ENCODE peak calls at places on chromosomes 1 and 21, in four cellular contexts. W, X, C and N are unnamed samples.

GRCh38 chr21:45087022-45087823 is 12.8 kb downstream of the ADARB1 start:
- DNase-seq in W (no peak), X (no peak), C (no peak), N (no peak)

GRCh38 chr1:177943999-177944672 is 25.7 kb downstream of the SEC16B start:
- DNase-seq in W (no peak), X (no peak), C (no peak), N (no peak)

GRCh38 chr1:160354388-160354985 is 11.3 kb downstream of the NCSTN start:
- DNase-seq in W (no peak), X (no peak), C (no peak), N (no peak)

GRCh38 chr1:10669570-10669969 is 126.9 kb downstream of the CASZ1 start:
- DNase-seq in W (no peak), X (no peak), C (no peak), N (no peak)

GRCh38 chr21:45166931-45167330 is 92.6 kb downstream of the ADARB1 start:
- DNase-seq in W (no peak), X (no peak), C (no peak), N (no peak)

GRCh38 chr1:236480758-236481436 is 42.9 kb upstream of the LGALS8 start:
- DNase-seq in W (no peak), X (no peak), C (no peak), N (no peak)

GRCh38 chr1:114263343-114263742 is 109.7 kb upstream of the SYT6 start:
- DNase-seq in W (no peak), X (no peak), C (no peak), N (no peak)

GRCh38 chr1:902023-902422 is 21.7 kb upstream of the SAMD11 start:
- DNase-seq in W (peak), X (no peak), C (no peak), N (no peak)

GRCh38 chr1:171718216-171718615 is 23.6 kb downstream of the VAMP4 start:
- DNase-seq in W (no peak), X (no peak), C (no peak), N (no peak)